ENCODE peak calls at places on chromosomes 5 and 9, in six cellular contexts. N, L, H, T, A and E are unnamed samples.

GRCh38 chr5:171306785-171307591 is 2.1 kb upstream of the TLX3 start:
- DNase-seq in N (no peak), A (no peak), T (no peak), L (no peak), H (peak), E (no peak)

GRCh38 chr9:77374266-77374665 is 196.9 kb downstream of the VPS13A start:
- DNase-seq in T (no peak), L (no peak), N (no peak), A (no peak), H (no peak), E (no peak)

GRCh38 chr5:177370488-177371119 is 12.9 kb downstream of the RGS14 start:
- DNase-seq in H (peak), L (peak), T (no peak), N (peak), A (peak), E (no peak)

GRCh38 chr9:20941177-20941690 is 90.2 kb downstream of the HACD4 start:
- DNase-seq in L (peak), N (peak), T (peak), H (peak), A (no peak), E (peak)

GRCh38 chr5:58670620-58671019 is 87.7 kb downstream of the RAB3C start:
- DNase-seq in H (no peak), T (no peak), A (no peak), L (no peak), N (no peak), E (no peak)

GRCh38 chr5:66122379-66123034 is 21.6 kb upstream of the SREK1 start:
- DNase-seq in L (no peak), N (no peak), H (no peak), A (no peak), T (no peak), E (no peak)

GRCh38 chr9:111598730-111599091 is 736 bp downstream of the PTGR1 start:
- DNase-seq in A (no peak), H (no peak), T (no peak), L (peak), N (no peak), E (no peak)

GRCh38 chr9:23683021-23683431 is 143.0 kb downstream of the ELAVL2 start:
- DNase-seq in T (no peak), L (no peak), A (no peak), N (no peak), H (no peak), E (no peak)

GRCh38 chr9:12604154-12604825 is 88.9 kb upstream of the TYRP1 start:
- DNase-seq in N (no peak), L (no peak), T (no peak), A (no peak), H (no peak), E (no peak)

GRCh38 chr9:130295431-130295830 is 29.9 kb downstream of the HMCN2 start:
- DNase-seq in N (no peak), A (no peak), H (no peak), T (no peak), L (no peak), E (no peak)

GRCh38 chr9:78707481-78707977 is 410.6 kb downstream of the PSAT1 start:
- DNase-seq in A (no peak), H (no peak), N (no peak), T (peak), L (no peak), E (no peak)

GRCh38 chr5:7857918-7858632 is 7.1 kb upstream of the CFAP90 start:
- DNase-seq in H (no peak), T (no peak), L (no peak), A (peak), N (no peak), E (no peak)

GRCh38 chr9:97940233-97940632 is 2.3 kb upstream of the HEMGN start:
- DNase-seq in T (no peak), N (no peak), H (no peak), L (no peak), A (peak), E (no peak)

GRCh38 chr5:15807861-15808260 is 307.9 kb downstream of the FBXL7 start:
- DNase-seq in L (no peak), T (no peak), A (no peak), N (no peak), H (no peak), E (no peak)

GRCh38 chr9:4574657-4575243 is 84.5 kb downstream of the SLC1A1 start:
- DNase-seq in H (no peak), A (no peak), T (no peak), N (no peak), L (no peak), E (no peak)

GRCh38 chr9:91100878-91101450 is 260.8 kb downstream of the AUH start:
- DNase-seq in T (no peak), A (no peak), H (no peak), L (peak), N (no peak), E (no peak)

GRCh38 chr9:1718836-1719235 is 296.3 kb upstream of the SMARCA2 start:
- DNase-seq in N (no peak), L (no peak), A (no peak), H (no peak), T (no peak), E (no peak)

GRCh38 chr9:130897105-130897751 is 616 bp upstream of the QRFP start:
- DNase-seq in L (no peak), A (peak), H (no peak), T (no peak), N (no peak), E (no peak)

GRCh38 chr5:10324519-10325370 is 17.0 kb upstream of the CMBL start:
- DNase-seq in L (no peak), N (no peak), T (no peak), A (no peak), H (no peak), E (no peak)

GRCh38 chr9:116055536-116055935 is 98.1 kb upstream of the PAPPA start:
- DNase-seq in A (no peak), N (no peak), L (no peak), H (no peak), T (no peak), E (no peak)

GRCh38 chr5:71939452-71939932 is 167.8 kb upstream of the MAP1B start:
- DNase-seq in T (no peak), L (no peak), N (no peak), H (no peak), A (no peak), E (no peak)

GRCh38 chr9:77848428-77848827 is 183.2 kb downstream of the GNAQ start:
- DNase-seq in H (no peak), N (no peak), T (no peak), L (no peak), A (no peak), E (no peak)

GRCh38 chr9:95091574-95091970 is 225.9 kb downstream of the FANCC start:
- DNase-seq in L (no peak), A (no peak), H (no peak), T (no peak), N (no peak), E (no peak)

GRCh38 chr9:81492710-81493447 is 196.5 kb downstream of the TLE1 start:
- DNase-seq in H (no peak), N (no peak), A (no peak), T (no peak), L (peak), E (no peak)

DNA sequence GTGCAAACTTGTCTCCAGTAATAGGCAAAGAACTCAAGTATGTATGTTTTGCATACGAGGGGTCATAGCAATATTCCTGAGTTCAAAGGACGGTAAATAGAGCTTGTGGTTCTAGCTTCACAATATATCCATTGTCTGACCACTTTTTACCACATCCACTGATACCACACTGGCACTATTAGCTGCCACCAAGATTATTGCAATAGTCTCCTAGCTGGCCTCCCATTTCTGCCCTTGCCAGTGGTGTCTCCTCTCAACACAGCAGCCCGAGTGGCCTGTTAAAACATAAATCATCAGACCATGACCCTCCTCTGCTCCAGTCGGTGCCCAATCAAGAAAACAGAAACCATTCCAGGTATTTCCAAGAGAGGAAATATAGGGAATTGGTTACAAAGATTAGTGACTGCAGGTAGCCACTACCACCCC is 17.0 kb downstream of the GRXCR2 start:
- DNase-seq in L (peak), T (no peak), N (no peak), A (no peak), H (no peak), E (no peak)
- TF ChIP-seq TAF1 in L (no peak), T (no peak), N (no peak), A (no peak), H (no peak), E (no peak)

GRCh38 chr5:74570250-74570649 is 70.3 kb downstream of the ENC1 start:
- DNase-seq in H (no peak), N (no peak), A (no peak), T (no peak), L (no peak), E (no peak)

GRCh38 chr5:74562116-74562515 is 78.4 kb downstream of the ENC1 start:
- DNase-seq in A (no peak), L (no peak), T (no peak), H (no peak), N (no peak), E (no peak)

GRCh38 chr5:74567351-74567870 is 73.1 kb downstream of the ENC1 start:
- DNase-seq in N (no peak), A (no peak), H (no peak), T (no peak), L (no peak), E (no peak)
- TF ChIP-seq POLR2AphosphoS5 in N (no peak), A (no peak), H (no peak), T (no peak), L (no peak), E (no peak)

GRCh38 chr5:138338411-138339085 is 482 bp downstream of the FAM53C start:
- DNase-seq in A (no peak), L (no peak), T (no peak), H (peak), N (no peak), E (no peak)
- TF ChIP-seq POLR2A in A (no peak), L (no peak), T (no peak), H (no peak), N (peak), E (no peak)

GRCh38 chr5:92760550-92760949 is 820.5 kb downstream of the NR2F1-AS1 start:
- DNase-seq in A (no peak), L (no peak), T (no peak), N (no peak), H (no peak), E (no peak)

GRCh38 chr5:92761585-92761984 is 819.4 kb downstream of the NR2F1-AS1 start:
- DNase-seq in N (no peak), A (no peak), L (no peak), H (no peak), T (no peak), E (no peak)

GRCh38 chr5:92758552-92758951 is 822.5 kb downstream of the NR2F1-AS1 start:
- DNase-seq in T (no peak), A (no peak), N (no peak), L (no peak), H (no peak), E (no peak)
- TF ChIP-seq TAF1 in T (no peak), A (no peak), N (no peak), L (no peak), H (no peak), E (no peak)

DNA sequence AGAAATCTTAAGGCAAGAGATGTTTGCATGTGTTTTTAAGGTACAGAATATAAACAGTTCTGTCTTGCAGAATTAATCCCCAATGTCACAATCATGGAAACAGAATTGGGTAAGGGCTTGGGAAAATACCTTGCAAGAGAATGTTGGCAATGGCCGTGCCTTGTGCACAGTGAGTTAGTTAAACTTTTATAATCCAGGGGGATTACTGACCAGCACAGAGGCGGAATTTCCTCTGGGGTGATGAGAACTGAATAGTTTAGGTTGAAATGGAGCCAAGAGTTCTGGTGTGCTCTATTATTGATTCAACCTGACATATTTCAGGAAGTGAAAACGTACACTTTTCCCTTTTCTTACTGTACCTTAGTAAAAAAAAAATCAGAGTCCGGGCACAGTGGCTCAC is 19.6 kb downstream of the TNFSF15 start:
- DNase-seq in L (no peak), H (no peak), N (no peak), A (no peak), T (no peak), E (no peak)
- TF ChIP-seq POLR2AphosphoS5 in L (no peak), H (no peak), N (no peak), A (no peak), T (no peak), E (no peak)